ENCODE peak calls at places on chromosomes 7 and 10, in nine cellular contexts. One of them, this sample, is unnamed.

GRCh38 chr7:47666164-47666862 is 84.4 kb upstream of the TNS3 start:
- DNase-seq in GM12865: no peak
- DNase-seq in NCI-H2081 treated with DMSO at 0.1 percent for 48 hours: no peak
- DNase-seq in CD4-positive, alpha-beta T cell: no peak
- DNase-seq in non-pigmented ciliary epithelial cell: peak
- DNase-seq in ACHN: no peak
- DNase-seq in stimulated activated CD4-positive, alpha-beta T cell treated with anti-CD3 and anti-CD28 coated beads, Interleukin-2, amount 100 ng/mL, for 48 hours: no peak
- DNase-seq in lower lobe of right lung: no peak
- DNase-seq in T-helper 2 cell: no peak
- DNase-seq in this sample: no peak

GRCh38 chr10:5692476-5693358 is 8.1 kb downstream of the TASOR2 start:
- DNase-seq in GM12865: peak
- DNase-seq in NCI-H2081 treated with DMSO at 0.1 percent for 48 hours: no peak
- DNase-seq in CD4-positive, alpha-beta T cell: peak
- DNase-seq in non-pigmented ciliary epithelial cell: no peak
- DNase-seq in ACHN: peak
- DNase-seq in stimulated activated CD4-positive, alpha-beta T cell treated with anti-CD3 and anti-CD28 coated beads, Interleukin-2, amount 100 ng/mL, for 48 hours: peak
- DNase-seq in lower lobe of right lung: peak
- DNase-seq in T-helper 2 cell: peak
- DNase-seq in this sample: peak

GRCh38 chr10:77501152-77501845 is 136.3 kb downstream of the KCNMA1 start:
- DNase-seq in GM12865: no peak
- DNase-seq in NCI-H2081 treated with DMSO at 0.1 percent for 48 hours: no peak
- DNase-seq in CD4-positive, alpha-beta T cell: no peak
- DNase-seq in non-pigmented ciliary epithelial cell: no peak
- DNase-seq in ACHN: peak
- DNase-seq in stimulated activated CD4-positive, alpha-beta T cell treated with anti-CD3 and anti-CD28 coated beads, Interleukin-2, amount 100 ng/mL, for 48 hours: no peak
- DNase-seq in lower lobe of right lung: no peak
- DNase-seq in T-helper 2 cell: no peak
- DNase-seq in this sample: no peak

GRCh38 chr10:28254290-28254985 is 48.4 kb downstream of the MPP7 start:
- DNase-seq in GM12865: no peak
- DNase-seq in NCI-H2081 treated with DMSO at 0.1 percent for 48 hours: no peak
- DNase-seq in CD4-positive, alpha-beta T cell: no peak
- DNase-seq in non-pigmented ciliary epithelial cell: no peak
- DNase-seq in ACHN: no peak
- DNase-seq in stimulated activated CD4-positive, alpha-beta T cell treated with anti-CD3 and anti-CD28 coated beads, Interleukin-2, amount 100 ng/mL, for 48 hours: no peak
- DNase-seq in lower lobe of right lung: no peak
- DNase-seq in T-helper 2 cell: no peak
- DNase-seq in this sample: peak

GRCh38 chr7:2523461-2523905 is 3.9 kb downstream of the LFNG start:
- DNase-seq in GM12865: no peak
- DNase-seq in NCI-H2081 treated with DMSO at 0.1 percent for 48 hours: peak
- DNase-seq in CD4-positive, alpha-beta T cell: no peak
- DNase-seq in non-pigmented ciliary epithelial cell: no peak
- DNase-seq in ACHN: peak
- DNase-seq in stimulated activated CD4-positive, alpha-beta T cell treated with anti-CD3 and anti-CD28 coated beads, Interleukin-2, amount 100 ng/mL, for 48 hours: no peak
- DNase-seq in lower lobe of right lung: peak
- DNase-seq in T-helper 2 cell: no peak
- DNase-seq in this sample: no peak

GRCh38 chr7:157663061-157663863 is 326.5 kb downstream of the DNAJB6 start:
- DNase-seq in GM12865: no peak
- DNase-seq in NCI-H2081 treated with DMSO at 0.1 percent for 48 hours: no peak
- DNase-seq in CD4-positive, alpha-beta T cell: no peak
- DNase-seq in non-pigmented ciliary epithelial cell: no peak
- DNase-seq in ACHN: no peak
- DNase-seq in stimulated activated CD4-positive, alpha-beta T cell treated with anti-CD3 and anti-CD28 coated beads, Interleukin-2, amount 100 ng/mL, for 48 hours: no peak
- DNase-seq in lower lobe of right lung: no peak
- DNase-seq in T-helper 2 cell: no peak
- DNase-seq in this sample: no peak

GRCh38 chr7:81882086-81882485 is 112.2 kb upstream of the HGF start:
- DNase-seq in GM12865: no peak
- DNase-seq in NCI-H2081 treated with DMSO at 0.1 percent for 48 hours: no peak
- DNase-seq in CD4-positive, alpha-beta T cell: no peak
- DNase-seq in non-pigmented ciliary epithelial cell: no peak
- DNase-seq in ACHN: no peak
- DNase-seq in stimulated activated CD4-positive, alpha-beta T cell treated with anti-CD3 and anti-CD28 coated beads, Interleukin-2, amount 100 ng/mL, for 48 hours: no peak
- DNase-seq in lower lobe of right lung: no peak
- DNase-seq in T-helper 2 cell: no peak
- DNase-seq in this sample: peak

GRCh38 chr10:70652761-70653657 is 19.3 kb upstream of the ADAMTS14 start:
- DNase-seq in GM12865: peak
- DNase-seq in NCI-H2081 treated with DMSO at 0.1 percent for 48 hours: no peak
- DNase-seq in CD4-positive, alpha-beta T cell: no peak
- DNase-seq in non-pigmented ciliary epithelial cell: peak
- DNase-seq in ACHN: peak
- DNase-seq in stimulated activated CD4-positive, alpha-beta T cell treated with anti-CD3 and anti-CD28 coated beads, Interleukin-2, amount 100 ng/mL, for 48 hours: no peak
- DNase-seq in lower lobe of right lung: no peak
- DNase-seq in T-helper 2 cell: no peak
- DNase-seq in this sample: peak

GRCh38 chr10:112763916-112764520 is 186.0 kb upstream of the TCF7L2 start:
- DNase-seq in GM12865: no peak
- DNase-seq in NCI-H2081 treated with DMSO at 0.1 percent for 48 hours: no peak
- DNase-seq in CD4-positive, alpha-beta T cell: no peak
- DNase-seq in non-pigmented ciliary epithelial cell: peak
- DNase-seq in ACHN: no peak
- DNase-seq in stimulated activated CD4-positive, alpha-beta T cell treated with anti-CD3 and anti-CD28 coated beads, Interleukin-2, amount 100 ng/mL, for 48 hours: no peak
- DNase-seq in lower lobe of right lung: no peak
- DNase-seq in T-helper 2 cell: no peak
- DNase-seq in this sample: no peak

GRCh38 chr10:103514244-103514643 is 20.7 kb downstream of the NEURL1 start:
- DNase-seq in GM12865: no peak
- DNase-seq in NCI-H2081 treated with DMSO at 0.1 percent for 48 hours: no peak
- DNase-seq in CD4-positive, alpha-beta T cell: no peak
- DNase-seq in non-pigmented ciliary epithelial cell: no peak
- DNase-seq in ACHN: no peak
- DNase-seq in stimulated activated CD4-positive, alpha-beta T cell treated with anti-CD3 and anti-CD28 coated beads, Interleukin-2, amount 100 ng/mL, for 48 hours: no peak
- DNase-seq in lower lobe of right lung: no peak
- DNase-seq in T-helper 2 cell: no peak
- DNase-seq in this sample: no peak

GRCh38 chr7:112292162-112292561 is 85.7 kb downstream of the ZNF277 start:
- DNase-seq in GM12865: no peak
- DNase-seq in NCI-H2081 treated with DMSO at 0.1 percent for 48 hours: no peak
- DNase-seq in CD4-positive, alpha-beta T cell: no peak
- DNase-seq in non-pigmented ciliary epithelial cell: no peak
- DNase-seq in ACHN: no peak
- DNase-seq in stimulated activated CD4-positive, alpha-beta T cell treated with anti-CD3 and anti-CD28 coated beads, Interleukin-2, amount 100 ng/mL, for 48 hours: no peak
- DNase-seq in lower lobe of right lung: no peak
- DNase-seq in T-helper 2 cell: no peak
- DNase-seq in this sample: no peak

This sample was measured in lung microvascular endothelial cell.